ENCODE peak calls at places on chromosomes 3 and 15, in ten cellular contexts. M, H, A, P, S, L, T, Q, I and W are unnamed samples.

GRCh38 chr15:62600376-62600775 is 435.3 kb upstream of the C2CD4B start:
- DNase-seq in M (no peak), H (no peak), A (no peak), P (no peak), S (no peak), L (no peak), T (no peak), Q (peak), I (no peak), W (no peak)

GRCh38 chr15:92467245-92467644 is 73.6 kb downstream of the ST8SIA2 start:
- DNase-seq in M (no peak), H (no peak), A (no peak), P (no peak), S (no peak), L (no peak), T (no peak), Q (no peak), I (no peak), W (no peak)

GRCh38 chr3:11522398-11522715 is 121.4 kb downstream of the VGLL4 start:
- DNase-seq in M (no peak), H (no peak), A (no peak), P (no peak), S (no peak), L (peak), T (no peak), Q (no peak), I (no peak), W (no peak)

GRCh38 chr15:88651971-88652370 is 13.2 kb downstream of the ISG20 start:
- DNase-seq in M (no peak), H (no peak), A (no peak), P (no peak), S (no peak), L (no peak), T (no peak), Q (no peak), I (no peak), W (no peak)

GRCh38 chr3:10249833-10250232 is 1.6 kb downstream of the TATDN2 start:
- DNase-seq in M (no peak), H (no peak), A (no peak), P (no peak), S (no peak), L (no peak), T (no peak), Q (no peak), I (no peak), W (peak)

GRCh38 chr3:106206165-106206564 is 337.4 kb upstream of the CBLB start:
- DNase-seq in M (peak), H (no peak), A (peak), P (no peak), S (no peak), L (peak), T (no peak), Q (no peak), I (no peak), W (no peak)

GRCh38 chr3:94065819-94066218 is 3.0 kb downstream of the NSUN3 start:
- DNase-seq in M (no peak), H (no peak), A (no peak), P (no peak), S (no peak), L (no peak), T (no peak), Q (no peak), I (no peak), W (no peak)

GRCh38 chr3:169387751-169388696 is 275.5 kb downstream of the MECOM start:
- DNase-seq in M (no peak), H (no peak), A (no peak), P (no peak), S (no peak), L (no peak), T (no peak), Q (peak), I (no peak), W (no peak)

GRCh38 chr15:34373951-34374350 is 7.0 kb upstream of the LPCAT4 start:
- DNase-seq in M (no peak), H (no peak), A (no peak), P (no peak), S (no peak), L (no peak), T (no peak), Q (no peak), I (no peak), W (no peak)

GRCh38 chr15:39589193-39589814 is 8.4 kb downstream of the THBS1 start:
- DNase-seq in M (no peak), H (no peak), A (no peak), P (peak), S (peak), L (peak), T (no peak), Q (no peak), I (no peak), W (no peak)

GRCh38 chr3:40572588-40572987 is 47.8 kb downstream of the ZNF621 start:
- DNase-seq in M (no peak), H (no peak), A (no peak), P (no peak), S (no peak), L (no peak), T (no peak), Q (no peak), I (no peak), W (no peak)

GRCh38 chr3:169939751-169940150 is 26.9 kb upstream of the SEC62 start:
- DNase-seq in M (no peak), H (no peak), A (no peak), P (no peak), S (no peak), L (no peak), T (no peak), Q (no peak), I (no peak), W (no peak)

GRCh38 chr3:109137766-109138165 is 1.2 kb downstream of the C3orf85 start:
- DNase-seq in M (no peak), H (no peak), A (no peak), P (no peak), S (no peak), L (no peak), T (no peak), Q (no peak), I (no peak), W (no peak)

GRCh38 chr3:44628716-44629115 is 3.9 kb downstream of the ZNF197 start:
- DNase-seq in M (no peak), H (no peak), A (no peak), P (no peak), S (no peak), L (no peak), T (no peak), Q (peak), I (no peak), W (no peak)